ENCODE peak calls at places on chromosomes 4 and X, in nine cellular contexts. P, A, N, V, T, G, R, L and J are unnamed samples.

GRCh38 chr4:4227510-4228355 is 1.0 kb upstream of the OTOP1 start:
- DNase-seq in P (no peak), A (no peak), N (no peak), V (no peak), T (no peak), G (no peak), R (no peak), L (no peak), J (no peak)

GRCh38 chr4:180717451-180717850 is 1525.8 kb upstream of the TENM3 start:
- DNase-seq in P (no peak), A (no peak), N (no peak), V (no peak), T (no peak), G (no peak), R (no peak), L (no peak), J (no peak)

GRCh38 chr4:7824218-7824617 is 115.4 kb downstream of the AFAP1 start:
- DNase-seq in P (no peak), A (peak; percentile 84), N (peak; percentile 73), V (no peak), T (no peak), G (no peak), R (no peak), L (peak; percentile 71), J (no peak)

GRCh38 chr4:121705521-121705920 is 8.7 kb upstream of the ANXA5 start:
- DNase-seq in P (no peak), A (no peak), N (no peak), V (no peak), T (no peak), G (no peak), R (no peak), L (no peak), J (no peak)

GRCh38 chr4:98779021-98779420 is 120.6 kb upstream of the TSPAN5 start:
- DNase-seq in P (peak; percentile 47), A (no peak), N (no peak), V (no peak), T (no peak), G (no peak), R (no peak), L (no peak), J (no peak)

GRCh38 chrX:16931371-16931770 is 15.1 kb upstream of the REPS2 start:
- DNase-seq in P (peak; percentile 38), A (no peak), N (no peak), V (no peak), T (no peak), G (no peak), R (no peak), L (no peak), J (no peak)

GRCh38 chr4:68498413-68499007 is 51.2 kb downstream of the TMPRSS11E start:
- DNase-seq in P (peak; percentile 72), A (peak; percentile 24), N (peak; percentile 80), V (peak; percentile 10), T (peak; percentile 54), G (peak; percentile 78), R (peak; percentile 53), L (peak; percentile 68), J (peak; percentile 66)

GRCh38 chr4:6783111-6783981 is 819 bp downstream of the KIAA0232 start:
- DNase-seq in P (peak; percentile 25), A (peak; percentile 66), N (peak; percentile 93), V (peak; percentile 23), T (peak; percentile 95), G (peak; percentile 80), R (peak; percentile 85), L (peak; percentile 86), J (peak; percentile 87)

GRCh38 chrX:135194684-135195083 is 23.5 kb upstream of the CT55 start:
- DNase-seq in P (no peak), A (no peak), N (no peak), V (peak; percentile 2), T (no peak), G (no peak), R (no peak), L (no peak), J (no peak)

GRCh38 chrX:47351706-47352105 is 18.7 kb upstream of the ZNF157 start:
- DNase-seq in P (no peak), A (no peak), N (peak; percentile 23), V (no peak), T (no peak), G (no peak), R (no peak), L (no peak), J (no peak)

GRCh38 chr4:16225996-16226815 is at the start of gene TAPT1:
- DNase-seq in P (no peak), A (no peak), N (peak; percentile 72), V (no peak), T (peak; percentile 85), G (no peak), R (peak; percentile 78), L (peak; percentile 52), J (peak; percentile 87)

GRCh38 chr4:129240816-129241215 is 144.9 kb downstream of the C4orf33 start:
- DNase-seq in P (no peak), A (no peak), N (no peak), V (no peak), T (peak; percentile 34), G (no peak), R (no peak), L (peak; percentile 36), J (no peak)

GRCh38 chr4:8345946-8346814 is 76.6 kb downstream of the HTRA3 start:
- DNase-seq in P (no peak), A (no peak), N (no peak), V (no peak), T (no peak), G (no peak), R (peak; percentile 2), L (no peak), J (no peak)

GRCh38 chr4:165106518-165106917 is 6.1 kb downstream of the TMEM192 start:
- DNase-seq in P (no peak), A (no peak), N (no peak), V (no peak), T (no peak), G (no peak), R (no peak), L (no peak), J (no peak)

GRCh38 chr4:165111906-165112257 is 778 bp downstream of the TMEM192 start:
- DNase-seq in P (peak; percentile 13), A (no peak), N (no peak), V (no peak), T (no peak), G (no peak), R (no peak), L (peak; percentile 6), J (no peak)

GRCh38 chr4:165115301-165115700 is 2.6 kb upstream of the TMEM192 start:
- DNase-seq in P (no peak), A (no peak), N (no peak), V (no peak), T (no peak), G (no peak), R (no peak), L (no peak), J (no peak)

GRCh38 chr4:165118256-165118909 is 5.7 kb upstream of the TMEM192 start:
- DNase-seq in P (no peak), A (no peak), N (no peak), V (no peak), T (no peak), G (no peak), R (no peak), L (no peak), J (no peak)

DNA sequence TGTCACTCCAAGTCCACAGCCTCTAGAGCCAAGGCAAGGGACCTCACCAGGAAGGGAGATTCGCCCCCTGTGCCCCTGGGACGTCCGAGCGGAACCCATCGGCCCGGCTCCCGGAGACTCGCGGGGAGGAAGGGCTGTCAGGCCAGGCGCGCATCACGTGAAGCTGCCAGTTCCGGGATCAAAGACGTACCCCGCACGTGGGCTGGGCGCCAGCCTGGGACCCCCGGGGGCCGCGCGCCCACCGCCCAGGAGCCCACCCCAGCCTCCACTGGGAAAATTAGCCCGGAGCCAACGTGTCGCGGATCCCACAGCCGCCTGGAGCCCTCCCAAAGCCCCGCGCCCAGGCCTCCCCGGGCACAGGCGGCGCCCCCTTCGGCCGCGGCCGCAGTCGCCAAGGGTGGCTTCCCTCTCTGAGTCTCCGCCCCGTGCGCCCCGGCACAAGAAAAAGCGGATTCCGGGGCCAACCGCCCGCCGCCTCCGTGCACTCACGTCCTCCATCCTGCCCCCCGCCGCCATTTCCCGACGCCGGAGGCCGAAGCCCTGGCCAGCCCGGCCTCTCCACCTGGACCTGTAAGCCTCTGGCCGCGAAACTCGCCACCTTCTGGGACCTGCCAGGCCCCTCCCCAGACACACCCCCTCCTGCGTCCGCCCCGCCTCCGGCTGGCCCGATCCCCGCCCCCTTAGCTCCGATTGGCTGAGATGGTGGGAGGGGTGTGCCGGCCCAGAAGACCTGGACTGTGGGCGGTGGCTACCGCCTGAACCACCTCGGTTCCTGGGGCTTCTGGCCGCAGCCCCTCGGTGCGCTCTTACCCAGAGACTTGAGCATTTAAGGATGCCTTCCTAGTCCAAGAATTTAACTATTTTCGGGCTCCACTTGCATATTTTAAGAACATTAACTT is at the start of gene TMEM192:
- DNase-seq in P (peak; percentile 79), A (peak; percentile 62), N (peak; percentile 95), V (peak; percentile 73), T (peak; percentile 96), G (peak; percentile 85), R (peak; percentile 91), L (peak; percentile 94), J (peak; percentile 85)
- TF ChIP-seq CTCF in P (peak; percentile 22), A (peak; percentile 17), N (peak; percentile 23), V (peak; percentile 39), T (no peak), G (peak; percentile 27), R (no peak), L (peak; percentile 30), J (no peak)

GRCh38 chr4:85028910-85029309 is 62.4 kb upstream of the WDFY3 start:
- DNase-seq in P (no peak), A (no peak), N (peak; percentile 78), V (no peak), T (no peak), G (no peak), R (no peak), L (peak; percentile 57), J (no peak)

GRCh38 chr4:85024671-85025070 is 58.2 kb upstream of the WDFY3 start:
- DNase-seq in P (no peak), A (no peak), N (no peak), V (no peak), T (no peak), G (no peak), R (no peak), L (no peak), J (no peak)

GRCh38 chr4:85029453-85029852 is 63.0 kb upstream of the WDFY3 start:
- DNase-seq in P (no peak), A (no peak), N (peak; percentile 48), V (no peak), T (peak; percentile 34), G (no peak), R (no peak), L (no peak), J (no peak)

GRCh38 chr4:85030156-85030555 is 63.7 kb upstream of the WDFY3 start:
- DNase-seq in P (no peak), A (no peak), N (no peak), V (no peak), T (no peak), G (no peak), R (no peak), L (no peak), J (no peak)
- TF ChIP-seq CTCF in P (no peak), A (no peak), N (no peak), V (no peak), T (no peak), G (no peak), R (no peak), L (no peak), J (no peak)

GRCh38 chr4:133598779-133599178 is 449.7 kb downstream of the PCDH10 start:
- DNase-seq in P (no peak), A (no peak), N (no peak), V (no peak), T (no peak), G (no peak), R (no peak), L (no peak), J (no peak)
- TF ChIP-seq CTCF in P (no peak), A (no peak), N (no peak), V (no peak), T (no peak), G (no peak), R (no peak), L (no peak), J (no peak)

GRCh38 chrX:137352101-137352660 is 213.7 kb upstream of the ZIC3 start:
- DNase-seq in P (no peak), A (no peak), N (no peak), V (no peak), T (no peak), G (no peak), R (no peak), L (no peak), J (no peak)
- TF ChIP-seq CTCF in P (no peak), A (no peak), N (no peak), V (peak; percentile 15), T (no peak), G (no peak), R (no peak), L (no peak), J (no peak)